ENCODE peak calls at places on chromosomes 6 and 20, in seven cellular contexts. B, L, P, D, G, C and F are unnamed samples.
A peak's percentile ranks its signal among the peaks of the same experiment; 100 is the strongest.

GRCh38 chr6:26398555-26398954 is 3.5 kb upstream of the BTN3A1 start:
- DNase-seq in B (no peak), G (no peak), P (no peak), D (no peak), L (no peak), C (no peak), F (no peak)

GRCh38 chr6:118789419-118789818 is 104.5 kb upstream of the ASF1A start:
- DNase-seq in B (no peak), C (no peak), D (no peak), P (no peak), G (no peak), L (no peak), F (no peak)

GRCh38 chr20:50144362-50144761 is 9.2 kb downstream of the PEDS1 start:
- DNase-seq in C (no peak), P (peak; percentile 99), D (peak; percentile 100), G (no peak), L (peak; percentile 99), B (no peak), F (no peak)

GRCh38 chr6:109595998-109596397 is 95.0 kb downstream of the AK9 start:
- DNase-seq in D (peak; percentile 45), P (peak; percentile 57), L (peak; percentile 61), B (peak; percentile 23), G (peak; percentile 2), C (no peak), F (peak; percentile 55)

GRCh38 chr6:15977050-15977449 is 151.8 kb upstream of the MYLIP start:
- DNase-seq in G (peak; percentile 71), L (no peak), D (no peak), P (no peak), B (no peak), C (no peak), F (no peak)

GRCh38 chr20:49999329-49999728 is 16.5 kb downstream of the SNAI1 start:
- DNase-seq in B (no peak), L (no peak), D (no peak), P (no peak), C (no peak), G (no peak), F (no peak)

GRCh38 chr6:42369568-42369967 is 82.2 kb downstream of the TRERF1 start:
- DNase-seq in P (no peak), D (no peak), G (peak; percentile 21), C (no peak), L (no peak), B (no peak), F (no peak)

GRCh38 chr6:44046516-44047178 is 80.6 kb downstream of the MRPL14 start:
- DNase-seq in P (no peak), D (no peak), G (no peak), C (no peak), L (no peak), B (no peak), F (no peak)

GRCh38 chr20:41076776-41077175 is 48.2 kb downstream of the TOP1 start:
- DNase-seq in L (no peak), C (no peak), D (no peak), P (no peak), G (no peak), B (no peak), F (no peak)

GRCh38 chr6:157596886-157597285 is 215.9 kb downstream of the ZDHHC14 start:
- DNase-seq in P (peak; percentile 79), D (peak; percentile 64), L (no peak), G (no peak), B (no peak), C (no peak), F (no peak)

GRCh38 chr6:16623029-16623653 is 138.1 kb downstream of the ATXN1 start:
- DNase-seq in L (peak; percentile 32), C (no peak), P (peak; percentile 60), D (peak; percentile 11), B (no peak), G (peak; percentile 7), F (no peak)

GRCh38 chr6:46651766-46652165 is 852 bp downstream of the CYP39A1 start:
- DNase-seq in G (no peak), D (peak; percentile 26), C (no peak), P (no peak), L (no peak), B (no peak), F (no peak)

GRCh38 chr6:46651006-46651405 is 1.6 kb downstream of the CYP39A1 start:
- DNase-seq in L (no peak), D (peak; percentile 67), G (no peak), P (peak; percentile 2), C (no peak), B (no peak), F (no peak)

GRCh38 chr6:46652603-46653438 is at the start of the genes CYP39A1 and SLC25A27:
- DNase-seq in B (peak; percentile 91), D (peak; percentile 89), P (peak; percentile 59), G (peak; percentile 86), C (peak; percentile 87), L (peak; percentile 96), F (peak; percentile 98)

GRCh38 chr6:46653439-46653942 is 716 bp downstream of the SLC25A27 start:
- DNase-seq in G (no peak), B (no peak), L (no peak), C (no peak), D (peak; percentile 2), P (no peak), F (no peak)

GRCh38 chr6:46652232-46652602 is 401 bp downstream of the CYP39A1 start:
- DNase-seq in P (no peak), C (no peak), B (no peak), D (no peak), G (no peak), L (no peak), F (no peak)
- H3K4me3 ChIP-seq in P (peak overlapping the region; percentile 76), C (peak overlapping the region; percentile 93), B (peak overlapping the region; percentile 87), D (peak overlapping the region; percentile 96), G (no peak overlapping the region), L (peak overlapping the region; percentile 96), F (peak overlapping the region; percentile 89)

DNA sequence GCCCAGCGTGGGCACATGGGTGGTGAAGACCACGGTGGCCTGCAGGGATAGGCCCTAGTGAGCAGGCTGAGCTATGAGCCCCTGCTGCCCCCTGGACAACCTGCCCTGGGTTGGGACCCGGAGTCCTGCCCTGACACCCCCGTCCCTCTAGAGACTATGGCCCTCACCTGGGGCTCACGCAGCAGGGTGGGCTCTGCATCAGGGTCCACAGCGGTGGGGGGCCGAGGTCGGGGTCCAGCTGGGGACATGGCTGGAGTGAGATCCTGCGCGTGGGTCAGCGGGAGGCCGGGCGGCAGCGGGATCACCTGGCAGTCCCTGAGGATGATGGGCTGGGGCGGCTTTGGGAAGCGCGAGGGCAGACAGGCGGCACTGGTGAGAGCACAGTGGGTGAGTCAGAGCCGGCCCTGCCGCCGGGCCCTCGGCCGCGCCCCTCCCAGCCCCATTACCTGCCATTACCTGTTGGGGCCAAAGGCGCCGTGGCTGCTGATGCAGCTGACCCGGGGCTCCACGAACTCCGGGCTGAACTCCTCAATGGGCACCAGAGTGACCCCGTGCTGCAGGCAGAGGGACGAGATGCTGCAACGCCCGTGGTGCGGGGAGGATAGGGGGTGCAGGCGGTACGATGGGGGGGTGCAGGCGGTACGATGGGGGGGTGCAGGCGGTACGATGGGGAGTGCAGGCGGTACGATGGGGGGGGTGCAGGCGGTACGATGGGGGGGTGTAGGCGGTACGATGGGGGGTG is 27.9 kb downstream of the ADRM1 start:
- DNase-seq in D (no peak), L (no peak), G (no peak), P (no peak), B (no peak), C (no peak), F (no peak)
- H3K36me3 ChIP-seq in D (peaks cover 57% of the 10 kb centered on the region), L (no peaks in the 10 kb centered on the region), G (peaks cover 94% of the 10 kb centered on the region), P (peaks cover 45% of the 10 kb centered on the region), B (peaks cover 73% of the 10 kb centered on the region), C (peaks cover 79% of the 10 kb centered on the region), F (peaks cover 49% of the 10 kb centered on the region)

DNA sequence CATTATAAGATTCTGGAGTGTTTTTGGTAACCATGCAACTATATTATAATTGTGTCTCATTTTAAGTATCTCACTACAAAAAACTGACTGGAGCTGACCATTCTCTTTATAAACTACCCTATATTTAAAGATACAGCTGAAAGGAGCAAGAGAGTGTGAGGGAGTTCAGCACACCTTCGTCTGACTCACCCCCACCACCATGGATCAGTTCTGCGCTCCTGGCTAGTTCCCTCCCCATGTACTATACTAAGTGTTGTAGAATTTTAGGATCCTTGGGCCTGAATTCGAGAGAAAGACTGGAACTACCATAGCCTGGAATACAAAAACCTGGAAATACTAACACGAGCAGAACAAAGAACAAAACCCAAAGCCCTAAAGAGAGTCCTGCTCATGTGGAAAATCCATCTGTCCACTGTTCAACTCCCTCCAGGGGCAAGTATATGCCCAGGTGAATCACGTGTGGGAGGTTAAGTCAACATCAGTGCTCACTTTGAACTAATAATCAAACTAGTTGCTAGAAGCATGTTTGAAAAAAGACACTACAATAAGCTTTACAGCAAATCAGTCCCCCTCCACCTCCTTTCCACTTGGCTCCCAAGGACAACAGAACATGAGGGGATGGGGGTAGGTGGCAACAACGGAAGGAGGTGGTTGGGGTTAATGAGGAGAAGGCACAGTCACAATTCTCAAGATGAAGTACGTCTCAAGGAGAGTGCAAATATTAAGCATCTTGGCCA is 46.8 kb downstream of the ELOVL5 start:
- DNase-seq in B (no peak), C (no peak), L (no peak), D (no peak), G (no peak), P (no peak), F (no peak)
- H3K9ac ChIP-seq in B (peak overlapping the region; percentile 49), C (no peak overlapping the region), L (peak overlapping the region; percentile 21), D (peak overlapping the region; percentile 62), G (no peak overlapping the region), P (peak overlapping the region; percentile 63), F (no peak overlapping the region)

DNA sequence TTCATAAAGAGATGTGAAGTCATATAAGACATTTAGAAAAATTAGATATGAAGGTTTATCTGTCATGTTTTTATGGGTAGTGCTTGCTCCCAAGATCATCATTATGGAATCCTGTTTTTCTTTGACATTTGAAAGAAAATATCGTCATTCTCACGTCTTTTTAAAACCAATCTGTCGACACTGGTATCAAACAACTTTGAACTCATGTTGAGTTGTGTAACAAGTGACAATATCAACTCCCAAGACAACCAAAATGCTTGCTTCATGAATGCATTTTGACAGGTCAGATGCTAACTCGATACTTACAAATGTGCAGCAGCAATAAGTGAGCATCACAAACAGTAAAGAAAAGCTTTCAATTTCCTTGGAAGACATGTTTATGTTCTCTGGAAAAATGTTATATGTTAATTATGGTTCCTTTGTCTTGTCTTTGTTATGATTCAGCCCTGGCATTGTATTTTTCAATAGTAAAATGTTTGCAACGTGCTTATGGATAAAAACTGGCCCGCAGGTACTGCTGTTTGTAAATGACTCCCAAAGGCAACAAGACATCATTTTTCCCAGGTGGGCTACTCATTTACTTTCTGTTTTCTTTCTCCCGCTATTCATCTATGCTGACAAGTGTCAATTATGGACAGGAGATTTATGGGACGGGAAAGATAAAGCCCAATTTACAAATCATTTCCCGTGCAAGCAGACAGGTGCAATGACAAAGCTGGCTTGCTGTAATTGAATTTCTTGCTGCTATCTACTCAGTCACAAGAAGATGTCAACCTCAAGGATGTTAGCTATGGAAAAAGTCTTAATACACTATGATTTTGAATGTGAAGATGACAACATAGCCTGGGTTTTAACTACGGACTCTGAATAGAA is 125.7 kb downstream of the EPHA7 start:
- DNase-seq in P (no peak), C (no peak), D (no peak), B (no peak), L (no peak), G (no peak), F (no peak)
- H3K4me3 ChIP-seq in P (no peak overlapping the region), C (no peak overlapping the region), D (no peak overlapping the region), B (no peak overlapping the region), L (no peak overlapping the region), G (no peak overlapping the region), F (no peak overlapping the region)

GRCh38 chr6:36266913-36267644 is 2.8 kb upstream of the PNPLA1 start:
- DNase-seq in C (no peak), D (no peak), G (no peak), P (no peak), B (no peak), L (no peak), F (no peak)
- H3K36me3 ChIP-seq in C (no peaks in the 10 kb centered on the region), D (no peaks in the 10 kb centered on the region), G (no peaks in the 10 kb centered on the region), P (no peaks in the 10 kb centered on the region), B (no peaks in the 10 kb centered on the region), L (no peaks in the 10 kb centered on the region), F (no peaks in the 10 kb centered on the region)